ENCODE peak calls at places on chromosomes 6 and 20, in seven cellular contexts. One of them, this sample, is unnamed.
A peak's percentile ranks its signal among the peaks of the same experiment; 100 is the strongest.

GRCh38 chr6:26156850-26157149 is 69.6 kb downstream of the HFE start:
- DNase-seq in activated CD4-positive, alpha-beta T cell treated with anti-CD3 and anti-CD28 coated beads for 48 hours: no peak
- DNase-seq in myocyte: no peak
- DNase-seq in iPS DF 6.9: no peak
- DNase-seq in GM23248: no peak
- DNase-seq in activated CD8-positive, alpha-beta T cell treated with anti-CD3 and anti-CD28 coated beads for 36 hours: no peak
- DNase-seq in esophagus squamous epithelium: no peak
- DNase-seq in this sample: no peak

GRCh38 chr6:15827492-15828255 is 164.8 kb upstream of the DTNBP1 start:
- DNase-seq in activated CD4-positive, alpha-beta T cell treated with anti-CD3 and anti-CD28 coated beads for 48 hours: no peak
- DNase-seq in myocyte: no peak
- DNase-seq in iPS DF 6.9: no peak
- DNase-seq in GM23248: no peak
- DNase-seq in activated CD8-positive, alpha-beta T cell treated with anti-CD3 and anti-CD28 coated beads for 36 hours: no peak
- DNase-seq in esophagus squamous epithelium: no peak
- DNase-seq in this sample: no peak

GRCh38 chr20:49318430-49319203 is 40.8 kb upstream of the ZNFX1 start:
- DNase-seq in activated CD4-positive, alpha-beta T cell treated with anti-CD3 and anti-CD28 coated beads for 48 hours: peak; percentile 14
- DNase-seq in myocyte: no peak
- DNase-seq in iPS DF 6.9: no peak
- DNase-seq in GM23248: peak; percentile 23
- DNase-seq in activated CD8-positive, alpha-beta T cell treated with anti-CD3 and anti-CD28 coated beads for 36 hours: peak; percentile 22
- DNase-seq in esophagus squamous epithelium: no peak
- DNase-seq in this sample: no peak

GRCh38 chr6:149489967-149490366 is 5.2 kb upstream of the ZC3H12D start:
- DNase-seq in activated CD4-positive, alpha-beta T cell treated with anti-CD3 and anti-CD28 coated beads for 48 hours: no peak
- DNase-seq in myocyte: peak; percentile 18
- DNase-seq in iPS DF 6.9: no peak
- DNase-seq in GM23248: no peak
- DNase-seq in activated CD8-positive, alpha-beta T cell treated with anti-CD3 and anti-CD28 coated beads for 36 hours: no peak
- DNase-seq in esophagus squamous epithelium: no peak
- DNase-seq in this sample: no peak

GRCh38 chr6:89385156-89385667 is 26.9 kb downstream of the RRAGD start:
- DNase-seq in activated CD4-positive, alpha-beta T cell treated with anti-CD3 and anti-CD28 coated beads for 48 hours: no peak
- DNase-seq in myocyte: peak; percentile 70
- DNase-seq in iPS DF 6.9: no peak
- DNase-seq in GM23248: peak; percentile 37
- DNase-seq in activated CD8-positive, alpha-beta T cell treated with anti-CD3 and anti-CD28 coated beads for 36 hours: no peak
- DNase-seq in esophagus squamous epithelium: no peak
- DNase-seq in this sample: no peak

GRCh38 chr6:170165085-170165484 is 125.8 kb downstream of the DLL1 start:
- DNase-seq in activated CD4-positive, alpha-beta T cell treated with anti-CD3 and anti-CD28 coated beads for 48 hours: no peak
- DNase-seq in myocyte: no peak
- DNase-seq in iPS DF 6.9: no peak
- DNase-seq in GM23248: peak; percentile 47
- DNase-seq in activated CD8-positive, alpha-beta T cell treated with anti-CD3 and anti-CD28 coated beads for 36 hours: no peak
- DNase-seq in esophagus squamous epithelium: no peak
- DNase-seq in this sample: no peak

GRCh38 chr20:48826883-48827771 is 672 bp downstream of the PREX1 start:
- DNase-seq in activated CD4-positive, alpha-beta T cell treated with anti-CD3 and anti-CD28 coated beads for 48 hours: peak; percentile 42
- DNase-seq in myocyte: peak; percentile 47
- DNase-seq in iPS DF 6.9: no peak
- DNase-seq in GM23248: peak; percentile 36
- DNase-seq in activated CD8-positive, alpha-beta T cell treated with anti-CD3 and anti-CD28 coated beads for 36 hours: peak; percentile 51
- DNase-seq in esophagus squamous epithelium: no peak
- DNase-seq in this sample: no peak

GRCh38 chr20:16615199-16615598 is 42.0 kb upstream of the KIF16B start:
- DNase-seq in activated CD4-positive, alpha-beta T cell treated with anti-CD3 and anti-CD28 coated beads for 48 hours: no peak
- DNase-seq in myocyte: peak; percentile 80
- DNase-seq in iPS DF 6.9: no peak
- DNase-seq in GM23248: peak; percentile 48
- DNase-seq in activated CD8-positive, alpha-beta T cell treated with anti-CD3 and anti-CD28 coated beads for 36 hours: no peak
- DNase-seq in esophagus squamous epithelium: no peak
- DNase-seq in this sample: peak; percentile 69

GRCh38 chr20:39861381-39861780 is 827.7 kb downstream of the MAFB start:
- DNase-seq in activated CD4-positive, alpha-beta T cell treated with anti-CD3 and anti-CD28 coated beads for 48 hours: no peak
- DNase-seq in myocyte: peak; percentile 62
- DNase-seq in iPS DF 6.9: no peak
- DNase-seq in GM23248: no peak
- DNase-seq in activated CD8-positive, alpha-beta T cell treated with anti-CD3 and anti-CD28 coated beads for 36 hours: no peak
- DNase-seq in esophagus squamous epithelium: no peak
- DNase-seq in this sample: no peak

GRCh38 chr6:55621244-55621643 is 42.3 kb upstream of the HMGCLL1 start:
- DNase-seq in activated CD4-positive, alpha-beta T cell treated with anti-CD3 and anti-CD28 coated beads for 48 hours: no peak
- DNase-seq in myocyte: no peak
- DNase-seq in iPS DF 6.9: no peak
- DNase-seq in GM23248: no peak
- DNase-seq in activated CD8-positive, alpha-beta T cell treated with anti-CD3 and anti-CD28 coated beads for 36 hours: no peak
- DNase-seq in esophagus squamous epithelium: no peak
- DNase-seq in this sample: no peak

This sample was measured in brain microvascular endothelial cell.